ENCODE peak calls at places on chromosomes 16 and 17, in ten cellular contexts. Q is gastrocnemius medialis, G is uterus, N is A549, Y is body of pancreas, A is transverse colon, C is lower leg skin, J is sigmoid colon, W is HCT116, I is Peyer's patch. T is an unnamed sample.

GRCh38 chr17:3692346-3692745 is 3.6 kb downstream of the P2RX5 start:
- DNase-seq in A (no peak), N (no peak), G (no peak), Q (no peak), I (no peak), W (no peak), J (no peak), C (no peak), Y (no peak), T (peak)

GRCh38 chr16:75340715-75341500 is 89.5 kb upstream of the BCAR1 start:
- DNase-seq in A (no peak), I (no peak), G (no peak), Y (no peak), W (no peak), C (no peak), N (no peak), J (no peak), Q (no peak), T (no peak)

GRCh38 chr16:48592839-48593429 is 17.0 kb downstream of the N4BP1 start:
- DNase-seq in W (no peak), A (no peak), J (no peak), G (no peak), Q (no peak), I (no peak), C (no peak), N (no peak), Y (no peak), T (peak)

GRCh38 chr16:77043076-77043475 is 147.9 kb upstream of the MON1B start:
- DNase-seq in G (no peak), N (peak), A (no peak), Q (no peak), J (no peak), Y (peak), C (no peak), I (no peak), W (peak), T (peak)

GRCh38 chr16:28092721-28093382 is 29.3 kb upstream of the GSG1L start:
- DNase-seq in G (no peak), A (no peak), Q (no peak), Y (no peak), I (no peak), C (no peak), N (no peak), W (no peak), J (peak), T (no peak)

GRCh38 chr16:194516-194915 is 14.3 kb downstream of the HBQ1 start:
- DNase-seq in W (no peak), N (no peak), A (no peak), J (no peak), C (no peak), Q (no peak), I (no peak), G (no peak), Y (no peak), T (no peak)

GRCh38 chr16:85982563-85982939 is 83.6 kb downstream of the IRF8 start:
- DNase-seq in Y (peak), G (no peak), Q (peak), C (no peak), N (no peak), J (peak), W (no peak), A (peak), I (peak), T (no peak)

GRCh38 chr16:47323241-47323640 is 137.6 kb downstream of the ITFG1 start:
- DNase-seq in N (no peak), I (no peak), G (no peak), C (no peak), Q (no peak), Y (no peak), J (no peak), W (no peak), A (no peak), T (no peak)

GRCh38 chr17:49519781-49520180 is 24.7 kb downstream of the NGFR start:
- DNase-seq in C (no peak), Q (no peak), I (peak), G (peak), N (no peak), Y (no peak), W (no peak), J (no peak), A (no peak), T (no peak)

GRCh38 chr17:50927287-50927686 is 61.1 kb upstream of the TOB1 start:
- DNase-seq in N (no peak), I (no peak), J (no peak), G (no peak), W (no peak), Y (no peak), A (no peak), C (no peak), Q (no peak), T (no peak)

GRCh38 chr17:18026408-18026776 is 12.6 kb downstream of the ATPAF2 start:
- DNase-seq in G (no peak), N (no peak), Y (peak), A (no peak), I (peak), Q (peak), C (no peak), W (no peak), J (no peak), T (no peak)

GRCh38 chr17:27895110-27895895 is 2.1 kb upstream of the LYRM9 start:
- DNase-seq in I (no peak), C (no peak), W (no peak), N (no peak), Q (no peak), J (no peak), Y (no peak), A (no peak), G (no peak), T (no peak)

GRCh38 chr16:1653023-1653422 is 25.1 kb upstream of the JPT2 start:
- DNase-seq in C (no peak), W (no peak), A (no peak), N (no peak), J (no peak), I (no peak), G (no peak), Q (no peak), Y (no peak), T (no peak)

GRCh38 chr17:404703-405102 is 52.1 kb upstream of the RPH3AL start:
- DNase-seq in I (no peak), Y (no peak), C (no peak), Q (no peak), A (no peak), W (no peak), G (no peak), J (no peak), N (no peak), T (no peak)

GRCh38 chr16:83113317-83113716 is 486.5 kb downstream of the CDH13 start:
- DNase-seq in Y (peak), W (no peak), Q (no peak), C (no peak), G (no peak), J (no peak), A (no peak), N (peak), I (no peak), T (peak)

GRCh38 chr17:49012893-49013255 is 15.7 kb downstream of the IGF2BP1 start:
- DNase-seq in N (no peak), I (no peak), G (no peak), C (no peak), Y (no peak), J (no peak), W (no peak), A (no peak), Q (no peak), T (no peak)

GRCh38 chr17:7825206-7825980 is 8.6 kb upstream of the KDM6B start:
- DNase-seq in W (no peak), N (peak), I (no peak), Q (no peak), C (no peak), G (no peak), J (peak), Y (no peak), A (no peak), T (peak)

GRCh38 chr17:73586921-73587680 is 57.1 kb downstream of the SDK2 start:
- DNase-seq in Q (no peak), N (peak), J (no peak), A (no peak), C (no peak), I (no peak), W (peak), G (no peak), Y (no peak), T (no peak)

GRCh38 chr17:58531661-58532554 is 17.5 kb upstream of the MTMR4 start:
- DNase-seq in G (peak), I (peak), Q (no peak), N (no peak), J (peak), C (no peak), Y (peak), A (peak), W (no peak), T (peak)

GRCh38 chr16:29806096-29806579 is at the start of gene MAZ:
- DNase-seq in C (no peak), Q (no peak), W (peak), A (no peak), Y (peak), G (no peak), N (no peak), J (no peak), I (peak), T (peak)

GRCh38 chr17:37092701-37093100 is 143.9 kb downstream of the AATF start:
- DNase-seq in Q (no peak), C (no peak), A (no peak), J (no peak), I (no peak), Y (no peak), W (no peak), N (no peak), G (no peak), T (no peak)

GRCh38 chr17:57523926-57524634 is 221.0 kb downstream of the CCDC182 start:
- DNase-seq in C (no peak), W (peak), Q (peak), Y (peak), G (no peak), J (no peak), N (peak), A (no peak), I (no peak), T (no peak)

GRCh38 chr16:74521691-74522090 is 85.2 kb downstream of the GLG1 start:
- DNase-seq in N (no peak), J (no peak), Q (no peak), A (no peak), Y (no peak), G (no peak), C (no peak), W (no peak), I (no peak), T (no peak)

GRCh38 chr16:47833771-47834170 is 322.0 kb downstream of the ABCC12 start:
- DNase-seq in W (no peak), Y (no peak), G (no peak), A (no peak), Q (no peak), C (no peak), I (no peak), J (no peak), N (no peak), T (no peak)

GRCh38 chr17:42937712-42938596 is 26.3 kb downstream of the AARSD1 start:
- DNase-seq in W (peak), N (peak), A (peak), I (peak), Y (peak), Q (no peak), J (peak), C (no peak), G (peak), T (peak)

GRCh38 chr17:29243792-29244191 is 2.9 kb upstream of the CRYBA1 start:
- DNase-seq in A (no peak), C (no peak), Q (no peak), N (peak), W (no peak), I (no peak), J (no peak), Y (no peak), G (no peak), T (peak)

GRCh38 chr17:27546624-27547300 is 84.2 kb upstream of the LGALS9 start:
- DNase-seq in N (no peak), A (no peak), J (no peak), C (no peak), G (no peak), I (no peak), W (no peak), Q (no peak), Y (no peak), T (peak)

GRCh38 chr17:81681672-81682071 is 1.9 kb downstream of the ARL16 start:
- DNase-seq in I (no peak), Y (peak), J (no peak), Q (no peak), N (no peak), G (no peak), A (no peak), C (no peak), W (no peak), T (no peak)

DNA sequence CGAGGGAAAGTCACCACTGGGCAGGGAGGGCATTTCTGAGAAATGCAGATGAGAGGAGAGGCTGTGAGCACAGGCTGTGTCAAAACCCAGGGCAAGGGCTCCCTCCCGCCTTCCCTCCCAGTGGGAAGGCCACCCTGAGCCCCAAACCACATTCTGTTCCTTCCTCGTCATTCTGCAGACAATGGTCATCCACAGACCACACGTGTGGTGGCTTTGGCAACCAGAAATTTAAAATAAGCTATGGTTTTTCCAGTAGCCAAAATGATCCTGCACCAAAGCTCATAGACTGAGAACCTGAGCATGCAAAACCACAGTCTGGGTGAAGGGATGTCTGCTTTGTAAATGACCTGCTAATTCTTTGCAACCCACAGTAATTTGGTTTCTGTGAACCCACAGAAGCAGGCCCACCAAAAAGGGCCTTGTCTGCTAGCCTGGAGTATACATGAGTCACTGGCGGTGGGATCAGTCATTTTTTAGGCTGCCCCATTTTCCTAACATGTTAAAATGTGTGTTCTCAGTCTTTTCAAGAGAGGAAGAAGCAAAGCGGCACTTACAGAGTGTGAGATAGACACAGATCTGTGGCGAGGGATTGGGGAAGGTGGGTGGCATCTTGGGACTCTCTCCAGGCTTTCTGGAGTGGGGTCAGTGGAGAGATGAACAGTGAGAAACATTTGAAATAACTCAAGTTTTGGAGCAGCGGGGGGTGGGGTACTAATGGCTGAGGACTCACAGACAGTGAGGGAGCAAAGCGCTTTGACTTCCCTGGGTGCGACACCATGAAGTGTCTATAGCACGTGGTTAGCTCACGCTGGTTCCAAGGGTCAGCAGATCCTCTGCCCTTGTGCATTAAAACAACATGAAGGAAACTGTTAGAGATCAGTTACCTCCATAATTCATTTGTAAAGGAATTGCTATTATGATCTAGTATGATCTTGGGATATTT is 20.5 kb downstream of the GRB7 start:
- DNase-seq in Q (no peak), J (peak), I (peak), G (no peak), C (no peak), W (no peak), Y (no peak), N (no peak), A (peak), T (no peak)
- TF ChIP-seq POLR2A in Q (no peak), J (no peak), I (no peak), G (no peak), C (no peak), W (no peak), Y (no peak), N (no peak), A (no peak), T (no peak)

DNA sequence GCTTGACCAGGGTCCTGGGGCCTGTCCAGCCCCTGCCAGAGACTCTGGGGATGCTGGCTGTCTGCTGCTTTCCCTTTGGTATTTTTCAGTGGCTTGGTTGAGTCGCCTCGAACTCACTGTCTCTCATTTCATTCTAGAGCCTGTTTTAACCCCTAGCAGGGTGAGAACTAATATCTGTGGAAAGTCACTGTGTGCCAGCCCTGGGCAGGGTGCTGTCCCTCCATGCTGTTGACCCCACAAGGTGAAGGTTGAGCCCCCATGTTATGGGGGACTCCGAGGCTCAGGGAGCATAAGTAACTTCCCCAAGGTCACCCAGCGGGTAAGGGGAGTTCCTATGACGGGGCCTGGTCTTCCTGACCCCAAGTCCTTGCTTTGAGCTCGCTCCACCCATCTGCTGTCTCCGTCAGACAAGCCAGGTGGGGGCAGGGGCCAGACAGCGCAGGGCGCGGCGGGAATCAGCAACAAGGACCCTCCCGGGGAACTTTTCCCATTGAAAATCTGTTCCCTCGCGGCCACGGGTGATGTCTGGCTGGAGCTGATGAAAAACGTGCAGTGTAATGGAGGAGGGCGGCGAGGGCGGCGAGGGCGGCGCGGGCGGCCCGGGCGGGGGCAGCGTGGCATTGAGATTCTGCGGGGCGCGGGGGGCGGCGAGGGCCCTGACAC is 32.8 kb downstream of the DCAKD start:
- DNase-seq in A (peak), Q (no peak), W (no peak), N (no peak), C (no peak), I (peak), Y (peak), G (peak), J (no peak), T (no peak)
- TF ChIP-seq POLR2A in A (no peak), Q (no peak), W (no peak), N (no peak), C (no peak), I (no peak), Y (no peak), G (no peak), J (no peak), T (no peak)

GRCh38 chr16:3262517-3262916 is 6.1 kb upstream of the MEFV start:
- DNase-seq in I (no peak), W (no peak), J (no peak), Q (no peak), A (no peak), Y (no peak), G (no peak), N (no peak), C (no peak), T (no peak)

GRCh38 chr16:3266873-3267537 is 10.6 kb upstream of the MEFV start:
- DNase-seq in C (no peak), Y (peak), N (peak), G (no peak), Q (no peak), J (no peak), I (no peak), W (peak), A (no peak), T (peak)

GRCh38 chr16:3264137-3265036 is 8.0 kb upstream of the MEFV start:
- DNase-seq in C (peak), Q (peak), I (peak), Y (peak), J (peak), G (peak), N (peak), A (peak), W (peak), T (peak)

DNA sequence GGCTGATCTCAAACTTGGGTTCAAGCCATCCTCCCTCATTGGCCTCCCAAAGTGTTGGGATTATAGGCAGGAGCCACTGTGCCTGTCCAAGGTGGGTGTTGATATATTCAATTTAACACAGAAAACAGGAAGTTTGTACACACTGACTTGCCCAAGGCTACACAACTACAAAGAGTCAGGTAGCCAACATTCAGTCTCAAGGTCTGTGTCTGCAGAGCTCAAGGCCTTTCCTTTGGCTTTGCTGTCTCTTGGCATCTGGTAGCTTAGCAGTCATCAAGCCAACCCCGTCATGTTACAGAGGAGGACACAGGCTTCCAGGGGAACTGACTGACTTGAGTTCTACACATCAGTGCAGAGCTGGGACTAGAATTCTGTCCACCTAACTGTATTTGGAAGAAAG is 11.9 kb upstream of the MEFV start:
- DNase-seq in N (no peak), I (no peak), W (no peak), Q (no peak), A (no peak), G (no peak), J (no peak), C (no peak), Y (no peak), T (no peak)
- TF ChIP-seq POLR2A in N (no peak), I (no peak), W (no peak), Q (no peak), A (no peak), G (no peak), J (no peak), C (no peak), Y (no peak), T (no peak)

GRCh38 chr17:77425791-77426641 is 285.2 kb downstream of the SEC14L1 start:
- DNase-seq in C (no peak), N (peak), J (peak), I (peak), A (peak), Q (peak), W (no peak), Y (no peak), G (peak), T (peak)
- TF ChIP-seq POLR2A in C (no peak), N (no peak), J (peak), I (no peak), A (no peak), Q (no peak), W (no peak), Y (no peak), G (peak), T (no peak)

GRCh38 chr16:88432174-88432573 is 20.9 kb upstream of the ZFPM1 start:
- DNase-seq in C (no peak), Q (no peak), W (no peak), Y (no peak), G (no peak), J (no peak), N (no peak), A (no peak), I (no peak), T (no peak)
- TF ChIP-seq POLR2A in C (no peak), Q (no peak), W (no peak), Y (no peak), G (no peak), J (no peak), N (no peak), A (no peak), I (no peak), T (no peak)

DNA sequence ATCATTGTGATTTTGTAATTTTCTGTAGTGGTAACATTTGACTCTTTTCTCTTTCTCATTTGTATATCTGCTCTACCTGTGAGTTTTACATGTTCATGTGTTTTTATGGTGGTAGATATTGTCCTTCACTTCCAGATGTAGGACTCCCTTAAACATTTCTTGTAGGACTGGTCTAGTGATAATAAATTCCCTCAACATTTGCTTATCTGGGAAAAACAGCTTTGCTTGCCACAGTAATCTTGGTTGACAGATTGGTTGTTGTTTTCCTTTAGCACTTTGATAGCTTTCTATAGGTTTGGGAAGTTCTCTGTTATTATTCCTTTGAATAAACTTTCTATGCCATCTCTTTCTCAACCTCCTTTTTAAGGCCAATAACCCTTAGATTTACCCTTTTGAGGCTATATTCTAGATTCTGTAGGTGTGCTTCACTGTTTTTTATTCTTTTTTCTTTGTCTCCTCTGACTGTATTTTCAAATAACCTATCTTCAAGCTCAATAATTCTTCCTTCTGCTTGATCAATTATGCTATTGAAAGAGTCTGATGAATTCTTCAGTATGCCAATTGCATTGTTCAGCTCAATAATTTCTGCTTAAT is 32.1 kb upstream of the GINS3 start:
- DNase-seq in J (no peak), C (no peak), G (no peak), I (no peak), W (no peak), A (no peak), Y (no peak), N (no peak), Q (no peak), T (peak)
- TF ChIP-seq POLR2A in J (no peak), C (no peak), G (no peak), I (no peak), W (no peak), A (no peak), Y (no peak), N (no peak), Q (no peak), T (no peak)

T was measured in erythroblast.